ENCODE peak calls at places on chromosome 4, in seven cellular contexts. X is K562, B is A549, E is GM23338, V is GM12878, P is HCT116, T is HepG2. H is an unnamed sample.

GRCh38 chr4:149897784-149898183 is 82.1 kb upstream of the IQCM start:
- DNase-seq in X (peak), B (no peak), E (peak), V (no peak), P (peak), T (no peak), H (no peak)

GRCh38 chr4:152784490-152785195 is 4.9 kb downstream of the ARFIP1 start:
- DNase-seq in X (peak), B (peak), E (peak), V (no peak), P (peak), T (peak), H (no peak)

GRCh38 chr4:56650259-56651070 is 30.6 kb downstream of the HOPX start:
- DNase-seq in X (no peak), B (no peak), E (peak), V (no peak), P (no peak), T (no peak), H (no peak)

GRCh38 chr4:42397635-42398447 is 553 bp downstream of the SHISA3 start:
- DNase-seq in X (no peak), B (no peak), E (peak), V (no peak), P (no peak), T (no peak), H (no peak)

GRCh38 chr4:125801373-125801772 is 486.6 kb downstream of the FAT4 start:
- DNase-seq in X (no peak), B (no peak), E (no peak), V (no peak), P (no peak), T (no peak), H (no peak)

GRCh38 chr4:10013722-10014121 is 7.6 kb downstream of the SLC2A9 start:
- DNase-seq in X (peak), B (no peak), E (peak), V (no peak), P (peak), T (no peak), H (no peak)

GRCh38 chr4:82791179-82791578 is 7.4 kb downstream of the SCD5 start:
- DNase-seq in X (no peak), B (no peak), E (no peak), V (no peak), P (no peak), T (no peak), H (no peak)

GRCh38 chr4:73609688-73610087 is 10.5 kb downstream of the RASSF6 start:
- DNase-seq in X (no peak), B (no peak), E (no peak), V (no peak), P (no peak), T (peak), H (no peak)

GRCh38 chr4:147799986-147800555 is 68.2 kb downstream of the ARHGAP10 start:
- DNase-seq in X (no peak), B (no peak), E (no peak), V (peak), P (no peak), T (no peak), H (peak)

GRCh38 chr4:163221467-163221866 is 54.8 kb upstream of the NAF1 start:
- DNase-seq in X (no peak), B (no peak), E (no peak), V (no peak), P (no peak), T (no peak), H (no peak)

GRCh38 chr4:67911128-67911527 is 27.3 kb upstream of the TMPRSS11D start:
- DNase-seq in X (no peak), B (no peak), E (no peak), V (no peak), P (no peak), T (no peak), H (no peak)

GRCh38 chr4:16056681-16057400 is 27.0 kb downstream of the PROM1 start:
- DNase-seq in X (no peak), B (no peak), E (no peak), V (no peak), P (no peak), T (no peak), H (no peak)

GRCh38 chr4:173468314-173468713 is 61.7 kb downstream of the HAND2 start:
- DNase-seq in X (no peak), B (no peak), E (no peak), V (no peak), P (no peak), T (no peak), H (no peak)

GRCh38 chr4:152408514-152409327 is 127.2 kb downstream of the FBXW7 start:
- DNase-seq in X (peak), B (peak), E (peak), V (no peak), P (peak), T (peak), H (peak)

GRCh38 chr4:157550028-157550427 is 329.5 kb downstream of the GRIA2 start:
- DNase-seq in X (no peak), B (no peak), E (no peak), V (no peak), P (no peak), T (no peak), H (peak)

GRCh38 chr4:24273148-24273547 is 311.2 kb downstream of the DHX15 start:
- DNase-seq in X (no peak), B (no peak), E (no peak), V (no peak), P (no peak), T (no peak), H (no peak)

GRCh38 chr4:18082254-18082653 is 60.7 kb upstream of the LCORL start:
- DNase-seq in X (no peak), B (no peak), E (no peak), V (no peak), P (no peak), T (no peak), H (no peak)

GRCh38 chr4:42608551-42608950 is 48.4 kb downstream of the ATP8A1 start:
- DNase-seq in X (no peak), B (no peak), E (no peak), V (no peak), P (no peak), T (no peak), H (no peak)

GRCh38 chr4:92091335-92091734 is 212.4 kb upstream of the GRID2 start:
- DNase-seq in X (peak), B (no peak), E (peak), V (no peak), P (no peak), T (peak), H (no peak)

GRCh38 chr4:78149737-78150136 is 92.6 kb downstream of the FRAS1 start:
- DNase-seq in X (no peak), B (no peak), E (peak), V (no peak), P (no peak), T (no peak), H (no peak)

GRCh38 chr4:6229095-6229494 is 28.7 kb upstream of the JAKMIP1 start:
- DNase-seq in X (no peak), B (no peak), E (no peak), V (no peak), P (no peak), T (no peak), H (no peak)

GRCh38 chr4:75939890-75940691 is 722 bp downstream of the NAAA start:
- DNase-seq in X (peak), B (peak), E (peak), V (no peak), P (peak), T (peak), H (peak)
- TF ChIP-seq REST in X (no peak), B (no peak), E (no peak), V (no peak), P (no peak), T (no peak), H (peak)

DNA sequence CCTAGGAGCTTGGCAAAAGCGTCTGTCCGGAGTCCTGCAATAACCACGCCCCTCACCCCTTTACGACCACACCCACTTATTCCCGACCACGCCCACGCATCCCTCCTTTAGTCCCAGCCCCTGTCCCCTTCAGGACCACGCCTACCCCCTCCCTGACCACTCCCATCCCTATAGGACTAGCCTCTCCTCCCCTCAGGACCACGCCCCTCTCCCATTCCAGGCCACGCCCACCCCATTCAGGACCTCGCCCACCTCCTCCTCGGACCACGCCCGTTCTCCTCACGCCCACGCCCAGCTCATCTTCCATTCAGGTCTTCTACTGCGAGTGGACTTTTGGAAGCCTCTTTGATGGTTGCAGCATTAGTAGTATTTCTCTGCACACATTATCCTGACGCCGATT is 131.2 kb upstream of the STX18 start:
- DNase-seq in X (peak), B (peak), E (peak), V (no peak), P (peak), T (no peak), H (no peak)
- TF ChIP-seq REST in X (no peak), B (no peak), E (no peak), V (no peak), P (no peak), T (no peak), H (no peak)

GRCh38 chr4:1788254-1788973 is 4.7 kb upstream of the FGFR3 start:
- DNase-seq in X (peak), B (no peak), E (no peak), V (no peak), P (no peak), T (no peak), H (no peak)
- TF ChIP-seq REST in X (no peak), B (no peak), E (no peak), V (no peak), P (no peak), T (no peak), H (no peak)

DNA sequence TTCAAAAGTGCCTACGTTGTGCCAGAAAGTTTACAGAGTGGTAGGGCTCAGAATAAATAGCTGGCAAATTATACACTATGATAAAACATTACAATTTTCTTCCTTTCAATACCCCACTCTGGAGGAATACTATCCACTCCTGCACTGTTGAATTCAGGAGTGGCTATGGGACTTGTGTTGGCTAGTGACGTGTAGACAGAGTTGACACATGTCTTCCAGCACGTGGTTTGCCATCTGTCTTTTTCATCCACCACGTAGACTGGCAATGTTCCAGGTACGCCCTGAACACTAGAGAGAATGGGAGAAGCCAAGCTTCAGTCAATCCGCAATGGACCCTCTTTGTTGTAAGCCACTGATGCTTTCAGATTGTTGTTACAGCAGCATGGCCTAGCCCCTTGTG is 168.8 kb upstream of the RBPJ start:
- DNase-seq in X (no peak), B (no peak), E (no peak), V (no peak), P (no peak), T (no peak), H (no peak)
- TF ChIP-seq REST in X (no peak), B (no peak), E (no peak), V (no peak), P (no peak), T (no peak), H (no peak)

DNA sequence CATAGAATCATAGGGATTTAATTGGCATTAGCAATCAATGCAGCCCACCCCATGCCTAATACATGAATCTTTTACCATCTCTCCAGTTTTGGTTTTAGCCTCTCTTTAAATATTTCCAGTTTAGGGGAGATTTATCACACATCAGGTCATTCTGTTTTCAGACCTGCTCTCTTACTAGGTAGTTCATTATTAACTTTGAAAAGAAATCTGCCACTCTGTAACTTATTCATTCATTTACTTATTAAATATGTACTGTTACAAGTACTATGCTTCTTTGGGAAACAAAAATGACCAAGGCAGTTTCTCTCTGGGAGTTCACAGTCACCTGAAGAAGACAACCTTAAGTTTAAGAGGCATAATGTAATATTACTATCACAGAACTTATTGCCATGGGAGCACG is 62.1 kb downstream of the USO1 start:
- DNase-seq in X (no peak), B (no peak), E (no peak), V (no peak), P (no peak), T (no peak), H (no peak)
- TF ChIP-seq REST in X (no peak), B (no peak), E (no peak), V (no peak), P (no peak), T (no peak), H (no peak)

GRCh38 chr4:174764105-174764729 is 64.8 kb downstream of the GLRA3 start:
- DNase-seq in X (peak), B (peak), E (peak), V (no peak), P (peak), T (peak), H (no peak)
- TF ChIP-seq REST in X (no peak), B (no peak), E (no peak), V (no peak), P (no peak), T (no peak), H (no peak)

GRCh38 chr4:186472948-186473347 is 82.4 kb downstream of the MTNR1A start:
- DNase-seq in X (peak), B (peak), E (peak), V (no peak), P (peak), T (peak), H (no peak)
- TF ChIP-seq REST in X (no peak), B (no peak), E (no peak), V (no peak), P (no peak), T (no peak), H (no peak)

GRCh38 chr4:101018836-101019235 is 328.5 kb downstream of the PPP3CA start:
- DNase-seq in X (no peak), B (no peak), E (no peak), V (peak), P (no peak), T (no peak), H (peak)
- TF ChIP-seq REST in X (no peak), B (no peak), E (no peak), V (no peak), P (no peak), T (no peak), H (no peak)

GRCh38 chr4:81358173-81358572 is 113.5 kb downstream of the RASGEF1B start:
- DNase-seq in X (no peak), B (no peak), E (no peak), V (no peak), P (no peak), T (no peak), H (no peak)

GRCh38 chr4:81352476-81352875 is 119.2 kb downstream of the RASGEF1B start:
- DNase-seq in X (no peak), B (no peak), E (no peak), V (no peak), P (no peak), T (no peak), H (no peak)

GRCh38 chr4:81351653-81352455 is 119.9 kb downstream of the RASGEF1B start:
- DNase-seq in X (peak), B (peak), E (peak), V (peak), P (peak), T (peak), H (peak)

GRCh38 chr4:81355136-81355535 is 116.6 kb downstream of the RASGEF1B start:
- DNase-seq in X (no peak), B (no peak), E (no peak), V (no peak), P (no peak), T (no peak), H (no peak)

DNA sequence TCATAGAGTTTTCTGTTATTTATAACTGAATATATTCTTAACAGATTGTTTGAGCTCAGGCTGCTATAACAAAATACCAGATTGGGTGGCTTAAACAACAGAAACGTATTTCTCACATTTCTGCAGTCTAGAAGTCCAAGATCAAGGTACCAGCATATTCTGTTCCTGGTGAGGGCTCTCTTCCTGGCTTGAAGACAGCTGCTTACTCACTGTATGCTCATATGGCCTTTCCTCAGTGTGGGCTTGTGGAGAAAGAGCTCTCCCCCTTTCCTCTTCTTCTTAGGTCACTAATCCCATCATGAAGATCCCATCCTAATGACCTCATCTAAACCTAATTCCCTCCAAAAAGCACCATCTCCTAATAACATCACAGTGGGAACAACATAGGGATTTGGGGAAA is 117.8 kb downstream of the RASGEF1B start:
- DNase-seq in X (no peak), B (no peak), E (no peak), V (no peak), P (no peak), T (no peak), H (no peak)
- TF ChIP-seq REST in X (no peak), B (no peak), E (no peak), V (no peak), P (no peak), T (no peak), H (no peak)

DNA sequence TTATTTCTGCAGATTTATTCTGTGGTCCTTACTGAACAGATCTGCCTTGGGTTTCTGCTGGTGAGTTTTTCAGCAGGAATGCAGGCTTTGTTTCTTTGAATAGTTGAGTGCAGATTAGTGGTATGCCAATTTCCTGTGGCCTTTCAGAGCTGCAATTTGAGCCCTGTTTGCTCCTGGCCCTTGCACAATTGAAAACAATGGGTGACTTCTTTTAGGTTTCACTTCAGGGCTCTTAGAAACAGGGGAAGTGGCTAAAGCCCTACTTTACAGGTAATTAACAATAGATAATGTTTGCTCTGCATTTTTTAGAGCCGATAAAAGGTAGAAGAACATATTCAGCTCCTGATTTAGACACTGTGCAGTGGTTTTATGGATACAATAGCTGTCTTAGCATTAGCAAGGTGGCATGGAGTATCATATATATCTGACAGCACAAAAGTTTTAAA is 21.9 kb downstream of the SPRY1 start:
- DNase-seq in X (no peak), B (no peak), E (peak), V (no peak), P (no peak), T (peak), H (no peak)
- TF ChIP-seq REST in X (no peak), B (no peak), E (no peak), V (no peak), P (no peak), T (peak), H (no peak)

H was measured in HL-60.